ENCODE peak calls at places on chromosomes 1 and 21, in four cellular contexts. X is K562, D is HepG2, C is H1. L is an unnamed sample.

GRCh38 chr1:185971688-185972087 is 237.5 kb downstream of the HMCN1 start:
- DNase-seq in X (no peak), D (no peak), C (no peak), L (no peak)

GRCh38 chr21:38913120-38913975 is 107.6 kb downstream of the ETS2 start:
- DNase-seq in C (no peak), D (no peak), X (peak; percentile 72), L (peak; percentile 79)

GRCh38 chr1:29245876-29246275 is 9.6 kb downstream of the PTPRU start:
- DNase-seq in C (no peak), X (no peak), D (peak; percentile 51), L (peak; percentile 52)

GRCh38 chr21:26850116-26850643 is 5.0 kb upstream of the ADAMTS1 start:
- DNase-seq in C (no peak), X (peak; percentile 15), D (peak; percentile 36), L (no peak)

GRCh38 chr21:15651172-15651571 is 78.6 kb upstream of the USP25 start:
- DNase-seq in C (no peak), D (no peak), X (no peak), L (no peak)

GRCh38 chr1:206757524-206758266 is 12.9 kb upstream of the IL19 start:
- DNase-seq in X (no peak), D (no peak), C (no peak), L (no peak)

GRCh38 chr1:111309690-111310089 is 19.0 kb downstream of the CHIA start:
- DNase-seq in C (no peak), D (no peak), X (no peak), L (no peak)

GRCh38 chr1:227357229-227358078 is 39.2 kb upstream of the CDC42BPA start:
- DNase-seq in C (peak; percentile 51), X (peak; percentile 89), D (peak; percentile 52), L (peak; percentile 91)

GRCh38 chr1:2499986-2500596 is 24.0 kb downstream of the PLCH2 start:
- DNase-seq in D (no peak), C (no peak), X (no peak), L (no peak)

GRCh38 chr1:238485062-238485905 is 594.6 kb upstream of the ZP4 start:
- DNase-seq in X (no peak), C (no peak), D (no peak), L (peak; percentile 43)

GRCh38 chr1:177306019-177306415 is 135.3 kb downstream of the BRINP2 start:
- DNase-seq in X (no peak), C (no peak), D (no peak), L (no peak)

GRCh38 chr1:177302365-177303044 is 131.7 kb downstream of the BRINP2 start:
- DNase-seq in D (no peak), X (no peak), C (no peak), L (no peak)

GRCh38 chr1:177307771-177308170 is 137.0 kb downstream of the BRINP2 start:
- DNase-seq in D (no peak), X (no peak), C (no peak), L (no peak)

GRCh38 chr1:177306981-177307380 is 136.2 kb downstream of the BRINP2 start:
- DNase-seq in D (no peak), C (no peak), X (no peak), L (no peak)

DNA sequence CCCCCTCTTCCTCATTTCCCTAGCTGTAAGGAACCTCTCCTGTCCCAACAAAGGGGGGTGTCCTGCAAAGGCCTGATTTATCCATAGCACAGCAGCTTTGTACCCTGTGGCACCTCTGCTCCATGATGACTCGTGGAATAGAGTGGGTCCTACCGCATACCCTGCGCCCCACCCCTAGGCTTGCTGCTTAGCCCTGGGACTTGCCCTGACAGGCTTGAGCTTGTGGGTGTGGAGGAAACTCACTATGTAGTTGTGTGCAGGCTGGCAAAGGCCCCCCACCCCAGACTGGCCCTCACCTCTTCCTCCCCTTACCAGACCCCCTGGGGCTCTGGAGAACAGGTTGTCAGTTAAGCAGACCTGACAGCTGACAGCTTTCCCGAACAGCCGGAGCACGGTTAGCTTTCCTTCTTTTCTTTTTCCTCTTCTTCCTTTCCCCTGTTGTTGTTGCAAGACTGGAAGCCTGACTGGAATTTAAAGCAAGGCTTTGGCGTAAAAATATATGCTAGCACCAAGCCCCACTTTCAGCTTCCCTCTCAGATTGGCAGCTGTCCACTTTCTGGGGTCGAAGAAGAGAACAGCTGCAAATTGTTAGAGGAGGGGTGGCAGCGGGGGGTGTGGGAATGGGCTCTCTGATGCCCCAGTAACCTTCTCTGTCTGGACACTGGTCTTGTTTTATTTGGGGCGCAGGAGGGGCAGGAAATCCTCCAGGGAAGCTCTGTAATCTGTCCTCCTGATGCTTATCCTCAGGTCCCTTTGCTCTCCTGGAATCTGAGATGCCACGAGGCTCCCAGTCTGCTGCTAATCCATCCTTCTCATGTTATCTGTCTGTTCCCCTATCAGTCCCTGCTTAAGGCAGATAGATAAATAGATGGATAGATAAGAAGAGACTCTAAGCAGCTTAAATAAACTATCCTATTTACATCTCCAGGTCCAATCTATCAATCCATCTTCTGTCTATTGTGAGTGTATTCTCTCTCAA is 134.6 kb downstream of the BRINP2 start:
- DNase-seq in D (no peak), X (no peak), C (no peak), L (no peak)
- TF ChIP-seq RFX5 in D (no peak), X (no peak), C (no peak), L (no peak)

GRCh38 chr1:20787775-20788488 is 825 bp upstream of the HP1BP3 start:
- DNase-seq in C (peak; percentile 0), D (peak; percentile 60), X (peak; percentile 66), L (peak; percentile 56)
- TF ChIP-seq MAFK in C (no peak), D (no peak), X (no peak), L (no peak)

GRCh38 chr1:157133431-157133830 is 4.8 kb downstream of the ETV3 start:
- DNase-seq in D (no peak), C (no peak), X (no peak), L (no peak)
- TF ChIP-seq HDAC2 in D (no peak), C (no peak), X (no peak), L (no peak)

GRCh38 chr1:156487862-156488261 is 12.7 kb downstream of the MEF2D start:
- DNase-seq in D (no peak), X (no peak), C (no peak), L (no peak)
- TF ChIP-seq RFX5 in D (no peak), X (no peak), C (no peak), L (no peak)

GRCh38 chr1:219039755-219040154 is 133.9 kb upstream of the LYPLAL1 start:
- DNase-seq in D (no peak), C (no peak), X (no peak), L (no peak)

GRCh38 chr1:219040291-219040690 is 133.4 kb upstream of the LYPLAL1 start:
- DNase-seq in X (no peak), C (no peak), D (no peak), L (no peak)

GRCh38 chr1:219039018-219039740 is 134.5 kb upstream of the LYPLAL1 start:
- DNase-seq in X (no peak), C (no peak), D (no peak), L (no peak)

GRCh38 chr1:219041141-219041540 is 132.5 kb upstream of the LYPLAL1 start:
- DNase-seq in D (no peak), X (no peak), C (no peak), L (no peak)

DNA sequence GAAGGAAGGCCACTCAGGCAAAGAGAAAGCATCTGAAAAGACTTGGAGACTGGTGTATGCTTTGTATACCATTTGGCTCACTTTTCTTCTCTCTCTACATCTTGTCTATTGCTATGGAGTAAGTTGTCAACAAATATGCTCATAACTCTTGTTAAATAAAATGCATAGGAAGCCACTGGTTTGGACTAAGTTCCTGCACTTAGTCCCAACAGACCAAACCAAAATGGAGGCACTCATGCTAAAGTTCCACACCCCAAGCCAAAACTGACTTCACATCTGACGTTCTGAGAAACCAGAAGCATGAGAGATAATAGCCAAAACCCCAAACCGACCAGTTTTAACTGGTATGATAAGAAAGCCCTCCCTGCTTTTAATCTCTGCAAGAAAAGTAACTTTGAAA is 135.3 kb upstream of the LYPLAL1 start:
- DNase-seq in D (no peak), X (no peak), C (no peak), L (no peak)
- TF ChIP-seq MAFK in D (no peak), X (no peak), C (no peak), L (no peak)

GRCh38 chr1:67749844-67750689 is 65.1 kb downstream of the GADD45A start:
- DNase-seq in D (no peak), X (peak; percentile 43), C (no peak), L (no peak)

GRCh38 chr1:67750690-67751052 is 65.7 kb downstream of the GADD45A start:
- DNase-seq in X (no peak), D (no peak), C (no peak), L (no peak)

GRCh38 chr1:67753776-67754525 is 69.0 kb downstream of the GADD45A start:
- DNase-seq in D (no peak), X (peak; percentile 66), C (no peak), L (no peak)

GRCh38 chr1:67754526-67754920 is 69.5 kb downstream of the GADD45A start:
- DNase-seq in D (no peak), C (no peak), X (no peak), L (no peak)

GRCh38 chr1:67752306-67752705 is 67.3 kb downstream of the GADD45A start:
- DNase-seq in C (no peak), X (no peak), D (no peak), L (no peak)
- TF ChIP-seq HDAC2 in C (no peak), X (no peak), D (no peak), L (no peak)

GRCh38 chr1:152697701-152698600 is at the start of gene LCE2A:
- DNase-seq in D (no peak), C (no peak), X (no peak), L (no peak)
- TF ChIP-seq RFX5 in D (no peak), C (no peak), X (no peak), L (no peak)

GRCh38 chr1:54980046-54980527 is 341 bp upstream of the TMEM61 start:
- DNase-seq in C (no peak), D (no peak), X (no peak), L (no peak)

GRCh38 chr1:54984126-54984842 is 3.9 kb downstream of the TMEM61 start:
- DNase-seq in D (no peak), X (no peak), C (no peak), L (no peak)

GRCh38 chr1:54980528-54981241 is at the start of gene TMEM61:
- DNase-seq in D (no peak), C (no peak), X (no peak), L (no peak)

GRCh38 chr1:54981466-54981865 is 1.0 kb downstream of the TMEM61 start:
- DNase-seq in C (no peak), D (no peak), X (no peak), L (no peak)

GRCh38 chr1:54982739-54983138 is 2.3 kb downstream of the TMEM61 start:
- DNase-seq in X (peak; percentile 33), D (peak; percentile 43), C (no peak), L (no peak)
- TF ChIP-seq MAFK in X (no peak), D (no peak), C (no peak), L (no peak)

L was measured in A549.